ENCODE peak calls at places on chromosomes 16 and 17, in nine cellular contexts. R is NCI-H1436 treated with DMSO at 0.1 percent for 48 hours; I is EL; Q is stimulated activated CD8-positive, alpha-beta memory T cell treated with anti-CD3 and anti-CD28 coated beads, Interleukin-4, amount 100 ng/mL, for 1 hour; C is H54; M is OCI-LY7; P is occipital lobe; S is mucosa of gallbladder; T is stimulated activated CD4-positive, alpha-beta T cell treated with anti-CD3 and anti-CD28 coated beads, Interleukin-1b, Interleukin-23, amount 100 ng/mL, for 1 hour. X is an unnamed sample.

GRCh38 chr17:36068524-36068923 is 4.5 kb downstream of the CCL18 start:
- DNase-seq in C (no peak), R (no peak), S (no peak), Q (no peak), P (no peak), T (no peak), M (no peak), I (no peak), X (no peak)

GRCh38 chr17:14228903-14229302 is 7.8 kb downstream of the CDRT15 start:
- DNase-seq in S (no peak), T (no peak), P (no peak), Q (no peak), R (no peak), M (no peak), C (no peak), I (peak; percentile 75), X (no peak)

GRCh38 chr16:88558457-88559442 is 11.5 kb upstream of the ZC3H18 start:
- DNase-seq in I (peak; percentile 57), P (no peak), R (no peak), S (peak; percentile 80), M (peak; percentile 65), T (no peak), Q (no peak), C (no peak), X (no peak)

GRCh38 chr16:81703177-81704155 is 75.6 kb upstream of the PLCG2 start:
- DNase-seq in P (no peak), S (no peak), T (no peak), C (peak; percentile 92), Q (no peak), R (no peak), M (no peak), I (peak; percentile 85), X (no peak)

GRCh38 chr17:1490643-1491405 is 1.7 kb downstream of the MYO1C start:
- DNase-seq in P (no peak), R (peak; percentile 8), T (no peak), Q (peak; percentile 31), S (peak; percentile 60), C (peak; percentile 87), I (peak; percentile 64), M (peak; percentile 78), X (no peak)

GRCh38 chr17:72338847-72339790 is 218.3 kb downstream of the SOX9 start:
- DNase-seq in I (peak; percentile 99), R (no peak), Q (no peak), T (no peak), C (peak; percentile 91), S (peak; percentile 64), M (no peak), P (no peak), X (no peak)

GRCh38 chr17:28518132-28518531 is 12.0 kb downstream of the FOXN1 start:
- DNase-seq in Q (no peak), S (no peak), R (no peak), T (no peak), M (peak; percentile 40), I (no peak), P (no peak), C (no peak), X (no peak)

GRCh38 chr17:49952209-49952911 is 16.6 kb upstream of the DLX4 start:
- DNase-seq in Q (peak; percentile 61), I (peak; percentile 70), P (no peak), T (peak; percentile 68), R (peak; percentile 28), C (peak; percentile 88), M (peak; percentile 77), S (peak; percentile 80), X (no peak)

GRCh38 chr16:74275031-74275636 is 21.5 kb upstream of the PSMD7 start:
- DNase-seq in S (no peak), C (no peak), T (no peak), Q (no peak), M (peak; percentile 30), P (no peak), I (peak; percentile 15), R (no peak), X (no peak)

GRCh38 chr17:33140413-33141099 is 148.9 kb downstream of the SPACA3 start:
- DNase-seq in P (no peak), R (peak; percentile 89), I (no peak), S (no peak), M (no peak), T (no peak), C (no peak), Q (no peak), X (no peak)

GRCh38 chr16:19746561-19746960 is 28.5 kb downstream of the IQCK start:
- DNase-seq in S (no peak), C (no peak), M (no peak), T (no peak), P (no peak), Q (no peak), I (no peak), R (no peak), X (no peak)

GRCh38 chr17:66755944-66756290 is 79.0 kb upstream of the CACNG5 start:
- DNase-seq in M (no peak), P (no peak), C (no peak), I (no peak), Q (no peak), R (no peak), S (no peak), T (no peak), X (no peak)

GRCh38 chr16:72961115-72961832 is 86.7 kb downstream of the ZFHX3 start:
- DNase-seq in R (peak; percentile 75), P (no peak), S (no peak), T (no peak), M (no peak), I (no peak), Q (no peak), C (no peak), X (no peak)

GRCh38 chr16:4606354-4606753 is 8.3 kb downstream of the UBALD1 start:
- DNase-seq in M (no peak), R (no peak), T (no peak), Q (no peak), S (no peak), I (no peak), C (no peak), P (no peak), X (no peak)

GRCh38 chr17:39635614-39636176 is 1.2 kb upstream of the STARD3 start:
- DNase-seq in R (no peak), M (no peak), S (no peak), T (no peak), Q (no peak), I (no peak), P (no peak), C (no peak), X (no peak)

GRCh38 chr17:49577978-49578893 is 2.6 kb downstream of the NXPH3 start:
- DNase-seq in Q (no peak), T (no peak), M (no peak), I (no peak), P (no peak), R (no peak), C (no peak), S (no peak), X (no peak)

GRCh38 chr16:69340095-69340644 is 598 bp downstream of the NIP7 start:
- DNase-seq in Q (no peak), I (peak; percentile 18), M (no peak), C (no peak), S (no peak), T (no peak), R (no peak), P (no peak), X (no peak)

GRCh38 chr17:80208050-80208449 is 12.1 kb downstream of the SGSH start:
- DNase-seq in M (no peak), C (no peak), R (no peak), S (no peak), T (no peak), P (no peak), Q (no peak), I (no peak), X (no peak)

GRCh38 chr16:68452176-68452575 is 3.9 kb upstream of the SMPD3 start:
- DNase-seq in M (no peak), T (no peak), Q (no peak), S (no peak), R (no peak), P (no peak), I (peak; percentile 86), C (peak; percentile 37), X (no peak)

GRCh38 chr17:30580916-30581315 is 103.7 kb downstream of the GOSR1 start:
- DNase-seq in R (no peak), I (peak; percentile 28), M (no peak), S (no peak), C (no peak), P (no peak), Q (no peak), T (no peak), X (no peak)